ENCODE peak calls at places on chromosome 15, in four cellular contexts. T, Q, J and Z are unnamed samples.
A peak's percentile ranks its signal among the peaks of the same experiment; 100 is the strongest.

GRCh38 chr15:99095626-99096025 is 9.3 kb upstream of the SYNM start:
- DNase-seq in T (no peak), Q (no peak), J (no peak), Z (no peak)

GRCh38 chr15:81363713-81364112 is 10.3 kb downstream of the TMC3 start:
- DNase-seq in T (no peak), Q (no peak), J (no peak), Z (no peak)

GRCh38 chr15:38593523-38593922 is 28.9 kb upstream of the RASGRP1 start:
- DNase-seq in T (no peak), Q (peak; percentile 41), J (no peak), Z (no peak)

GRCh38 chr15:37135225-37135624 is 34.9 kb upstream of the MEIS2 start:
- DNase-seq in T (no peak), Q (no peak), J (peak; percentile 24), Z (peak; percentile 71)

GRCh38 chr15:70597056-70597603 is 166.2 kb downstream of the UACA start:
- DNase-seq in T (no peak), Q (no peak), J (no peak), Z (no peak)

GRCh38 chr15:34606545-34606944 is 23.1 kb upstream of the GOLGA8B start:
- DNase-seq in T (peak; percentile 31), Q (no peak), J (no peak), Z (no peak)

GRCh38 chr15:52124270-52124878 is 11.8 kb upstream of the BCL2L10 start:
- DNase-seq in T (no peak), Q (no peak), J (no peak), Z (no peak)

GRCh38 chr15:43529141-43529540 is 11.7 kb downstream of the MAP1A start:
- DNase-seq in T (no peak), Q (no peak), J (no peak), Z (no peak)

GRCh38 chr15:36671017-36671416 is 91.6 kb downstream of the CDIN1 start:
- DNase-seq in T (no peak), Q (no peak), J (no peak), Z (no peak)

GRCh38 chr15:88066758-88067157 is 189.8 kb downstream of the NTRK3 start:
- DNase-seq in T (no peak), Q (no peak), J (no peak), Z (peak; percentile 30)

GRCh38 chr15:60471314-60471713 is 7.6 kb downstream of the ICE2 start:
- DNase-seq in T (peak; percentile 21), Q (no peak), J (no peak), Z (no peak)

GRCh38 chr15:38252481-38253311 is at the start of gene SPRED1:
- DNase-seq in T (peak; percentile 76), Q (peak; percentile 63), J (no peak), Z (peak; percentile 57)

GRCh38 chr15:48273047-48273446 is 58.2 kb upstream of the DUT start:
- DNase-seq in T (no peak), Q (no peak), J (no peak), Z (peak; percentile 34)

GRCh38 chr15:68389041-68389930 is 42.7 kb downstream of the ITGA11 start:
- DNase-seq in T (no peak), Q (peak; percentile 9), J (no peak), Z (peak; percentile 21)

GRCh38 chr15:69346112-69346511 is 47.4 kb downstream of the PAQR5 start:
- DNase-seq in T (no peak), Q (no peak), J (no peak), Z (no peak)

GRCh38 chr15:38745136-38745535 is 180.5 kb upstream of the RASGRP1 start:
- DNase-seq in T (no peak), Q (no peak), J (no peak), Z (no peak)

GRCh38 chr15:29058903-29059539 is 173.2 kb downstream of the APBA2 start:
- DNase-seq in T (no peak), Q (no peak), J (no peak), Z (no peak)

GRCh38 chr15:74387988-74388955 is 20.8 kb upstream of the CYP11A1 start:
- DNase-seq in T (no peak), Q (no peak), J (no peak), Z (peak; percentile 55)

GRCh38 chr15:62360286-62360685 is 195.2 kb upstream of the C2CD4B start:
- DNase-seq in T (peak; percentile 56), Q (no peak), J (no peak), Z (no peak)

GRCh38 chr15:56168394-56168793 is 75.3 kb downstream of the RFX7 start:
- DNase-seq in T (no peak), Q (no peak), J (no peak), Z (no peak)

GRCh38 chr15:101051291-101052030 is 132.3 kb downstream of the LRRK1 start:
- DNase-seq in T (peak; percentile 16), Q (no peak), J (no peak), Z (no peak)

GRCh38 chr15:50330921-50331320 is 24.1 kb downstream of the GABPB1 start:
- DNase-seq in T (no peak), Q (no peak), J (no peak), Z (peak; percentile 78)

GRCh38 chr15:90762109-90762508 is 45.0 kb downstream of the BLM start:
- DNase-seq in T (no peak), Q (peak; percentile 34), J (no peak), Z (peak; percentile 4)

GRCh38 chr15:77402740-77403379 is 17.0 kb downstream of the PEAK1 start:
- DNase-seq in T (no peak), Q (no peak), J (no peak), Z (no peak)

GRCh38 chr15:71485094-71485693 is 325.2 kb upstream of the NR2E3 start:
- DNase-seq in T (peak; percentile 27), Q (no peak), J (no peak), Z (peak; percentile 58)

GRCh38 chr15:63583027-63583426 is 14.2 kb upstream of the FBXL22 start:
- DNase-seq in T (no peak), Q (no peak), J (no peak), Z (no peak)

GRCh38 chr15:71288348-71288955 is 173.2 kb downstream of the THSD4 start:
- DNase-seq in T (no peak), Q (no peak), J (no peak), Z (no peak)

GRCh38 chr15:96462768-96463167 is 132.3 kb downstream of the NR2F2 start:
- DNase-seq in T (no peak), Q (no peak), J (no peak), Z (no peak)

GRCh38 chr15:73857193-73857920 is 16.0 kb upstream of the TBC1D21 start:
- DNase-seq in T (no peak), Q (no peak), J (no peak), Z (no peak)

GRCh38 chr15:44675911-44676310 is 12.4 kb upstream of the SPG11 start:
- DNase-seq in T (no peak), Q (no peak), J (no peak), Z (no peak)

GRCh38 chr15:59347915-59348314 is 24.8 kb downstream of the MYO1E start:
- DNase-seq in T (no peak), Q (no peak), J (no peak), Z (peak; percentile 32)
- H3K27ac ChIP-seq in T (no peak overlapping the region), Q (no peak overlapping the region), J (no peak overlapping the region), Z (peak overlapping the region; percentile 36)

DNA sequence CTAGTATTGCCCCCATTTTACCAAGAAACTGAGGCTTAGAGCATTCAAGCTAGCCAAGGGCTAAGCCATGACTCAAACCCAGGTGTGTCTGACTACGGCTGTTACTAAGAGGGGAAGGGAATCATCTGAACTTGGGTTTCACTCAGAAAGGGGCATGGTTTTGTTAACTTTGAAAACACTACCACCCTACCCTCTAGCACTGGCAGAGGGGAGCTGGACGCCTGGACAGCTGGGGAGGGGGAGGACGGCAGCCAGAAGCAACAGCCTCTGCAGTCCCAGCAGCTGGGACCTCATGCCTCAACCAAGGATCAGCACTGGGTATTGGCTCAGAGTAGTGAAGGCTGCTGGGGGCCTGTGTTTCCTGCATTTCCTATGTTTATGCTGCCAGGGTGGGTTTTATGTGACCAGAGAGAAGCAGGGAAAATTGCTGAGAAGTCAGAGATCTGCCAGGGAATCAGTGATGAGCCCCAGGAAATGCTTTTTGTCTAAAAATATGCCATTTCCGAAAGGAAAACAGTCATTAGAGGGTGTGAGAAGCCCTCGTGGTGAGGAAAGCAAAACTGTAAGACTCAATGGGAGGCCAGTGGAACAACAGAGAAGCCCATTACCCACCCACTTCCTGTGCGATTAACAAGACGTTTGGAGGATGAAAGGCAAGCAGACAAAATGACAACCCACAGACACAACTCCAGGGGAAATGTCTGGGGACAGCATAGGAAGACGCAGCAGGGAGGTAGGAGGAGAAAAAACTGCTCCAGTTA is 41.2 kb downstream of the LIPC start:
- DNase-seq in T (no peak), Q (no peak), J (no peak), Z (no peak)
- TF ChIP-seq POLR2AphosphoS5 in T (no peak), Q (no peak), J (no peak), Z (no peak)

GRCh38 chr15:91865903-91866302 is 12.4 kb downstream of the SLCO3A1 start:
- DNase-seq in T (no peak), Q (no peak), J (no peak), Z (no peak)
- H3K27ac ChIP-seq in T (peak overlapping the region; percentile 72), Q (peak overlapping the region; percentile 86), J (no peak overlapping the region), Z (no peak overlapping the region)

GRCh38 chr15:65901336-65901735 is 32.0 kb downstream of the RAB11A start:
- DNase-seq in T (no peak), Q (no peak), J (no peak), Z (no peak)
- TF ChIP-seq POLR2AphosphoS5 in T (no peak), Q (no peak), J (no peak), Z (no peak)

DNA sequence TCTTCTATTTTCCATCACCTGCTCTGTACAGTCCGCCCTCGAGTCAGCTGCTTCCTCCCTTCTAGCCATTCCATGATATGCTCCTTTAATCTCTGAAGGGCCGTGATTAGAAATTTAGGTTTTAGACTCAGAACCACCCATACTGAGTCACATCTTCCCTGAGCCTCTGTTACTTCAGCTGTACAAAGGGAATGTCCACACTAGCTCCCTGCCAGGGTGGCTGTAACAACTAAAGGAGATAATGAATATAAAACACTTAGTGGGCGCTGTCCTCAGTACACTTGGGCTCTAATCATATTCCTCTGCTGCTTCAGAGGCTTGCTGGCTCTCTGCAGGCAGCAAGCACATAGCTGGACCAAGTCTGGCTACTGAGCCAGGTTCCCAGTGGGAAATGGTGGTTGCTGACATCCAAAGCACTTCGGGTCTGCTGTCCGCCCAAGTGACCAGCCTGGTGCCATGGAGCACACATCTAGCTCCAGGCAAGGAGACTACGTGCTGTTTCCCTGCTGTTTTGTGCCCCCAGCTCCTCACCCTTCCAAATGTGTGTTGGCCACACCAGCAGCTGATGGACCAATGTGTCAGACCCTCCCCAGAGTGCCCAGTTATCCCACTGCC is 901 bp upstream of the CHST14 start:
- DNase-seq in T (peak; percentile 46), Q (no peak), J (no peak), Z (no peak)
- H3K27ac ChIP-seq in T (peak overlapping the region; percentile 92), Q (peak overlapping the region; percentile 93), J (peak overlapping the region; percentile 62), Z (peak overlapping the region; percentile 74)